ENCODE peak calls at places on chromosomes 16 and 17, in four cellular contexts. P, F, C and L are unnamed samples.

GRCh38 chr17:78601577-78602190 is 24.5 kb upstream of the DNAH17 start:
- DNase-seq in C (peak; percentile 99), P (no peak), F (no peak), L (no peak)

GRCh38 chr16:22763655-22764054 is 50.3 kb upstream of the HS3ST2 start:
- DNase-seq in C (no peak), F (no peak), P (no peak), L (no peak)

GRCh38 chr16:11201498-11202259 is 54.3 kb downstream of the SOCS1 start:
- DNase-seq in C (peak; percentile 67), P (no peak), F (peak; percentile 90), L (no peak)

GRCh38 chr16:77599793-77600415 is 122.4 kb upstream of the NUDT7 start:
- DNase-seq in F (peak; percentile 35), P (no peak), C (peak; percentile 41), L (peak; percentile 48)

GRCh38 chr16:81526199-81526598 is 81.6 kb downstream of the CMIP start:
- DNase-seq in P (no peak), F (no peak), C (no peak), L (no peak)

GRCh38 chr17:7927596-7927995 is 2.1 kb downstream of the KCNAB3 start:
- DNase-seq in C (no peak), F (no peak), P (no peak), L (no peak)

GRCh38 chr16:22673463-22673862 is 140.5 kb upstream of the HS3ST2 start:
- DNase-seq in F (no peak), P (no peak), C (no peak), L (no peak)

GRCh38 chr16:21203155-21203797 is 8.1 kb downstream of the ZP2 start:
- DNase-seq in P (no peak), C (no peak), F (no peak), L (no peak)

GRCh38 chr17:32941419-32942032 is 13.6 kb downstream of the TMEM98 start:
- DNase-seq in C (no peak), P (no peak), F (no peak), L (no peak)

GRCh38 chr16:74465851-74466685 is 44.8 kb upstream of the CLEC18B start:
- DNase-seq in P (no peak), F (no peak), C (no peak), L (no peak)

GRCh38 chr17:441155-441950 is 88.7 kb upstream of the RPH3AL start:
- DNase-seq in P (no peak), F (no peak), C (no peak), L (no peak)

GRCh38 chr17:77445030-77445907 is 304.5 kb downstream of the SEC14L1 start:
- DNase-seq in F (no peak), P (peak; percentile 92), C (no peak), L (no peak)

GRCh38 chr17:49514374-49514738 is 19.3 kb downstream of the NGFR start:
- DNase-seq in F (peak; percentile 48), P (no peak), C (peak; percentile 67), L (peak; percentile 46)

GRCh38 chr17:7021993-7022778 is 664 bp upstream of the BCL6B start:
- DNase-seq in C (no peak), P (no peak), F (peak; percentile 84), L (peak; percentile 78)

GRCh38 chr17:43645765-43646481 is 15.8 kb downstream of the MEOX1 start:
- DNase-seq in F (no peak), C (no peak), P (no peak), L (no peak)

GRCh38 chr16:67961551-67961957 is 6.9 kb downstream of the SLC12A4 start:
- DNase-seq in C (no peak), P (no peak), F (no peak), L (no peak)

GRCh38 chr17:7848665-7849184 is 6.1 kb upstream of the TMEM88 start:
- DNase-seq in C (no peak), F (no peak), P (no peak), L (no peak)

GRCh38 chr16:49698931-49699715 is 156.8 kb downstream of the ZNF423 start:
- DNase-seq in C (no peak), P (no peak), F (no peak), L (peak; percentile 65)

GRCh38 chr16:17431904-17432625 is 38.7 kb downstream of the XYLT1 start:
- DNase-seq in C (no peak), P (no peak), F (no peak), L (no peak)

GRCh38 chr17:59763861-59764260 is 56.4 kb downstream of the VMP1 start:
- DNase-seq in F (no peak), P (no peak), C (peak; percentile 9), L (no peak)

GRCh38 chr17:65990593-65990992 is 201.3 kb downstream of the CEP112 start:
- DNase-seq in P (no peak), C (no peak), F (no peak), L (no peak)

GRCh38 chr17:1267471-1267947 is 2.7 kb upstream of the BHLHA9 start:
- DNase-seq in F (peak; percentile 17), P (no peak), C (no peak), L (no peak)

GRCh38 chr17:42365136-42365535 is 23.1 kb downstream of the STAT3 start:
- DNase-seq in C (no peak), F (peak; percentile 61), P (no peak), L (no peak)

DNA sequence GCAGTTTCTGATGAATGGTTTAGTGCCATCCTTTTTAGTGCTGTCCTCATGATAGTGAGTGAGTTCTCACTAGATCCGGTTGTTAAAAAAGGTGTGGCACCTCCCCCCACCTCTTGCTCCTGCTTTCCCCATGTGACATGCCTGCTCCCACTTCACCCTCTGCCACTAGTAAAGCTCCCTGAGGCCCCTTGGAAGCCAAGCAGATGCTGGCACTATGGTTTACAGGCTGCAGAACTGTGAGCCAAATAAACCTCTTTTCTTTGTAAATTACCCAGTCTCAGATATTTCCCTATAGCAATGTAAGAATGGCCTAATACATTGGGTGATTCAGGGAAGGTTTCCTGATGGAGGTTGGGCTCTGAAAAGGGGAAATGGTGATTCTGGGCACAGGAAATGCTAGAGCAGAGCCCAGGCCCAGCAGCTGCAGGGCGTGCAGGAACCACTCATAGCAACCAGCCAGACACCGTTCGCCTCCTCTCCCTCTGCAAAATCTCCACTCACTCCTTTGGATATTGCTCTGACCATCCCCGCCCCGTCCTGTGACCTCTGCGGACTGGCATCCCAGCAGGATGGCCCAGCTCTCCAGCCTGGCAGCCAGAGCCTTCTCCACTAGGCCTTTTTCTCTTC is 2.6 kb upstream of the ADORA2B start:
- DNase-seq in F (no peak), P (no peak), C (no peak), L (no peak)
- TF ChIP-seq TARDBP in F (no peak), P (no peak), C (no peak), L (no peak)

DNA sequence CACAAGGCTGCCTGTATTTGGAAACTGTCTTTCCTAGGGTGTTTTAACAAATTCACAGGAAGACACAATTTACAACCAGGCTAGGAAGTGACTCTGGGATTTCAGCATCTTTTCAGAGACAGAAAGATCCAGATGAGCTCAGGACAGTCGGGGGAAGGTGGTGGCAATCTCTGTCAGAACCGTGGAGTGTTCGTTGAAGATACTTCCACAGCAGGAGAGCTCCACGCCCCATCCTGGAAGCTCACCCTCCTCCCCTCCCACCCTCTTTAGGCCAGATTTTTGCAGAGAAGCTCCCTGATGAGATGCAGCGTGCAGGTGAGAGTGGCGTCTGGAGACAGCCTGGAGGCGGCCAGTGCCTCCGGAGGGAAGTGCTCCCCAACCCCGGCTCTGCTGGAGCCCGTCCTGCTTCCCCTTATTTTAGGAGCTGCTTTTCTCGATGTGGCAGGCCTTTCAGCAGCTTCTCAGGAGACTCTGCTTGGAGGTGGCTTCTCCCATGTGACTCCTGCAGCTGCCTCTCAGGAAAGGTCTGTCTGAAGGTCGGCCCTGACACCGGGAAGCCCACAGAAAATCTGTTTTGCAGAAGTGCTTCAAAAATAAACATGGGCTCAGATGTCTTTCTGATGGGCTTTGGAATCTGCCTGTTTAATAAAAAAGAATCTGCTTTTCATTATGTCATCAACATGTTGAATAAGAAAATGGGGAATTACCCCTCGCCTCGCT is 186.4 kb upstream of the CHMP6 start:
- DNase-seq in F (no peak), P (no peak), C (no peak), L (no peak)
- TF ChIP-seq TARDBP in F (no peak), P (no peak), C (no peak), L (no peak)

DNA sequence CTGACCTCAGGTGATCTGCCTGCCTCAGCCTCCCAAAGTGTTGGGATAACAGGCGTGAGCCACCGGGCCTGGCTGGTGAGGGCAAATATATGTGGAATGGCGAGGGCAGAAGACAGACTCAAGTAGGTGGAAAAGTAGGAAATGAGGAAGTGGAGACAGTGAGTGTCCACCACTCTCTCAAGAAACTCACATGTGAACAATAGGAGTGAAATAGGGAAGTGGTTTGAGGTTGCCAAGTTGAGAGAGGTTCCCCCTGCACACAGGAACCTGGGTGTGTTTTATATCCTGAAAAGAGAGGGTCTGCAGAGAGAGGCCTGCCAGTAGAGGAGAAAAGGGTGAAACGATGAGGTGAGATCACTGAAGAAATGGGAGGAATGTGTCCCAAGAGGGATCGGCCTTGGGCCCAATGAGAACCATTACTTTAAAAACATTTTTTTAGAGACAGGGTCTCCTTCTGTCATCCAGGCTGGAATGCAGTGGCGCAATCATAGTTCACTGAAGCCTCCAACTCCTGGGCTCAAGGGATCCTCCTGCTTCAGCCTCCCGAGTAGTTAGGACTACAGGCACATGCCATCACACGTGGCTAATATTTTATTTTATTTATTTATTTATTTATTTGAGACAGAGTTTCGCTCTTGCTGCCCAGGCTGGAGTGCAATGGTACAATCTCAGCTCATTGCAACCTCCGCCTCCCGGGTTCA is 17.1 kb upstream of the CORO1A start:
- DNase-seq in F (no peak), P (peak; percentile 73), C (no peak), L (no peak)
- TF ChIP-seq TARDBP in F (no peak), P (no peak), C (no peak), L (no peak)

GRCh38 chr17:35341465-35341992 is 31.9 kb downstream of the SLFN11 start:
- DNase-seq in P (peak; percentile 71), C (no peak), F (no peak), L (no peak)
- TF ChIP-seq TARDBP in P (no peak), C (no peak), F (no peak), L (no peak)

DNA sequence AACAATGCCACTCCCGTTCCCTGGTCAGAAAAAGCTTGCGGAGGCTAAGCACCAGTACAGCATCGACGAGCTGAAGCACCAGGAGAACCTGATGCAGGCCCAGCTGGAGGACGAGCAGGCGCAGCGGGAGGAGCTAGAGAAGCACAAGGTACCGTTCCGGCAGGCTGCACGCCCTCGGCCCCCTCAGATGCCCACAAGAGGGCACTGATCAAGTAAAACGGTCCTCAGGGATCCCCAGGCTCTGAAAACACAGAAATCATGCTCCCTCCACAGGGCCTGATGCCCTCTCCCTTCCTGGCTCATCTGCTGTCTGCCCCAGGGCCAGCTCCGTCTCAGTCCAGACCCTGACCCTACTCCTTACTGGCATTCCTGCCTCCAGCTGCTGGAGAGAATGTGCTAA is 21.6 kb downstream of the DRC3 start:
- DNase-seq in C (peak; percentile 56), F (no peak), P (no peak), L (no peak)
- TF ChIP-seq TARDBP in C (no peak), F (no peak), P (no peak), L (no peak)

DNA sequence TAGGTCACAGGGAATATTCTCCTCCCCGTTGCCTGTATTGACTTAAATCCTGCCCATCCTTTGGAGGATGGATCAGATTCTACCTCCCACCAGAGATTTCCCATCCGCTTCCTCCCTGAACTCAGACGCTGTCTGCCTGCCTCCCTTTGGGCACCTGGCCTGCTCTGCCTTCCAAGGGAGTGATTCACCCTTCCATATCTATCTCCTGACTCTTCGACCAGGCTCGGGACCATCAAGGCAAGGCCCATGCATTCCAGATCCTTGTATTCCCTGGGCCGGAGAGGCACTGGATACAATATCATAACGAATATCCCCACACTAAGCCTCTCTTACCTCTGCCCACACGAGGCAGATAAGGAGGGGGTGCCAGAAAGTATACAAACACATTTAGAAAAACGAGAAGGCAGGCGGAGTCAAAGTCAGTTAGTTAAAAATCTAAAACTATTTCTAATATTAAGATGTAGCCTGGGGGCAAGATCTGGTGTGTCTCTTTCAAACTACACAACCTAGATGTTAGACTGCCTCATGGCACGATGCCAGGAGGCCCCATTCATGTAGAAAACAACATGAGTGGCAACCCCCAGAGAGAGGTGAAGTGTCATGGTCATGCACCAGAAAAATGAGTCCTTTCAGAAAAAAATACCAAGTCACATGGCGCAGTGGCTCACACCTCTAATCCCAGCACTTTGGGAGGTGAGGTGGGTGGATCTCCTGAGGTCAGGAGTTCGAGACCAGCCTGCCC is 9.2 kb downstream of the PMP22 start:
- DNase-seq in P (no peak), F (no peak), C (no peak), L (no peak)
- TF ChIP-seq TARDBP in P (no peak), F (no peak), C (no peak), L (no peak)